ENCODE peak calls at places on chromosomes 7 and 10, in five cellular contexts. U, X, Y, C and G are unnamed samples.

GRCh38 chr7:85156661-85157213 is 30.1 kb downstream of the SEMA3D start:
- DNase-seq in Y (no peak), U (no peak), X (no peak), C (no peak), G (no peak)

GRCh38 chr7:36236073-36236472 is 83.0 kb downstream of the EEPD1 start:
- DNase-seq in C (peak; percentile 10), X (no peak), U (no peak), Y (no peak), G (no peak)

GRCh38 chr7:30038182-30038980 is 10.2 kb downstream of the PLEKHA8 start:
- DNase-seq in X (no peak), U (no peak), C (no peak), Y (no peak), G (no peak)

GRCh38 chr10:114087655-114088054 is 44.0 kb downstream of the ADRB1 start:
- DNase-seq in U (no peak), Y (no peak), X (no peak), C (no peak), G (no peak)

GRCh38 chr10:10869592-10869991 is 148.1 kb upstream of the CELF2 start:
- DNase-seq in X (peak; percentile 31), Y (no peak), C (no peak), U (no peak), G (peak; percentile 18)

GRCh38 chr10:133286366-133286765 is 9.7 kb upstream of the ADAM8 start:
- DNase-seq in C (no peak), U (no peak), Y (no peak), X (no peak), G (no peak)

GRCh38 chr10:103855424-103855823 is at the start of gene SH3PXD2A:
- DNase-seq in U (no peak), C (no peak), Y (peak; percentile 19), X (no peak), G (no peak)

GRCh38 chr10:115996031-115996430 is 277.0 kb downstream of the GFRA1 start:
- DNase-seq in Y (no peak), U (no peak), X (no peak), C (peak; percentile 39), G (no peak)

GRCh38 chr7:13850185-13850752 is 139.2 kb downstream of the ETV1 start:
- DNase-seq in U (peak; percentile 31), Y (no peak), X (peak; percentile 9), C (no peak), G (peak; percentile 19)

GRCh38 chr10:60618861-60619260 is 159.4 kb upstream of the CDK1 start:
- DNase-seq in Y (no peak), U (no peak), X (no peak), C (no peak), G (no peak)

GRCh38 chr7:21330462-21331178 is 97.3 kb upstream of the SP4 start:
- DNase-seq in C (no peak), Y (no peak), X (no peak), U (no peak), G (no peak)

GRCh38 chr7:25314094-25314708 is 85.9 kb upstream of the NPVF start:
- DNase-seq in X (no peak), C (no peak), Y (no peak), U (no peak), G (no peak)

GRCh38 chr7:157849726-157850125 is 512.9 kb downstream of the DNAJB6 start:
- DNase-seq in C (no peak), U (no peak), X (no peak), Y (no peak), G (no peak)

GRCh38 chr7:84675633-84676034 is 481.0 kb upstream of the SEMA3A start:
- DNase-seq in X (no peak), Y (no peak), U (no peak), C (no peak), G (peak; percentile 36)

GRCh38 chr10:24360286-24361127 is 151.6 kb downstream of the KIAA1217 start:
- DNase-seq in Y (peak; percentile 50), U (peak; percentile 64), X (no peak), C (no peak), G (peak; percentile 41)

GRCh38 chr10:72736176-72736795 is 44.3 kb downstream of the MCU start:
- DNase-seq in X (no peak), C (no peak), Y (peak; percentile 17), U (peak; percentile 50), G (no peak)

GRCh38 chr7:107113866-107114265 is 54.9 kb upstream of the HBP1 start:
- DNase-seq in X (no peak), Y (no peak), U (no peak), C (no peak), G (no peak)

GRCh38 chr10:87761892-87762291 is 56.1 kb downstream of the ATAD1 start:
- DNase-seq in X (no peak), C (no peak), Y (peak; percentile 55), U (peak; percentile 58), G (no peak)
- TF ChIP-seq HDAC2 in X (no peak), C (no peak), Y (no peak), U (no peak), G (no peak)

GRCh38 chr10:22429981-22430421 is 84.7 kb downstream of the SPAG6 start:
- DNase-seq in C (no peak), U (no peak), Y (no peak), X (no peak), G (peak; percentile 56)
- TF ChIP-seq HDAC2 in C (no peak), U (no peak), Y (no peak), X (no peak), G (no peak)

DNA sequence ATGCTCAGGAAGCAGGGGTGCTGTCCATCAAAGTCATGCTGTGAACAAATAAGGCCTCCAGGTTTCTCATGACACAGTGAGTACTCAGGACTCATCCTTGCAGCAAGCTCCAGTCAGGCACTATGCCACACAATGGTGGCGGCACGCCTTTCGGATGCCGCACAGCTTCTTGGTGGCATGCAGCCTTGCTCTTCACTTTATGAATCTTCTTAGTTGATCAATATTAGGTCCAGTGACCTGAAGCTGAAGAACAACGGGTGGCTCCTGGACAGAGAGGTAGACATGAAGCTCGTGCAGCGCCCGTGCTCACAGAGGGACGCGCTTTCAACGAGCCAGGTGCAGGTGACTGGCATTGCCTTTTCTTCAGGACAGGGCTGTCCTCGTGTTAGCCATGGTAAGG is 653.0 kb upstream of the MGMT start:
- DNase-seq in X (no peak), U (no peak), Y (no peak), C (no peak), G (no peak)
- TF ChIP-seq HDAC2 in X (no peak), U (no peak), Y (no peak), C (no peak), G (no peak)

DNA sequence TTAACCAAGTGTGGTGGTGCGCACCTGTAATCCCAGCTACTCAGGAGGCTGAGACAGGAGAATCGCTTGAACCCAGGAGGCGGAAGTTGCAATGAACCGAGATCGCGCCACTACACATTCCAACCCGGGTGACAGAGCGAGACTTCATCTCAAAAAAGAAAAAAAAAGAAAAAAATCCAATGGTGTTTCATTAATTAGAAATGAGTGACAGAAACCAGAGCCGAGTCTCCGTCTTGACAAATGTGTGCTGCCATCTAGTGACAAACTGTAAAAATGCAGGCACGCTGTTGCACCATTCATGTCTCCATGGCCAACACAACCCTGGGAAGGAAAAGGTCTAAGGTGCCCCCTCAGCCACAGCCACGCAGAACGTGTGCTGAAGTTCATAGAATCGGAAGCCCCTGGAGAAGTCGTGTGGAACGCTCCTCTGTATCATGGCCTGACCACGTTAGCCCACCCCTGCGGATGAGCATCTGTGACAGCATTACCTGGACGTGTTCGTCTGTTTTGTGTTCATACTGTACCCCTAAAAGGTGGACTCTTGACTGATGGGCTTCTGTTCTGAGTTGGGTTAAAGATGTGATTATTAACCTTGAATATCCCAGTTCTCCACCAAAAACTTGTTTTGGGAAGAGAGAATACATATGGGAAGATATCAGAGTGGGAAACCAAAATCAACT is 94.9 kb downstream of the LYZL2 start:
- DNase-seq in U (peak; percentile 85), X (no peak), Y (peak; percentile 67), C (no peak), G (peak; percentile 68)
- TF ChIP-seq HDAC2 in U (no peak), X (no peak), Y (no peak), C (no peak), G (no peak)

GRCh38 chr10:16987976-16988610 is 141.5 kb downstream of the CUBN start:
- DNase-seq in U (no peak), C (no peak), Y (peak; percentile 12), X (no peak), G (no peak)

GRCh38 chr10:16989826-16990293 is 139.8 kb downstream of the CUBN start:
- DNase-seq in Y (no peak), C (peak; percentile 13), X (no peak), U (no peak), G (no peak)

GRCh38 chr10:16987129-16987670 is 142.4 kb downstream of the CUBN start:
- DNase-seq in U (no peak), X (no peak), Y (no peak), C (no peak), G (no peak)

GRCh38 chr10:16991011-16991410 is 138.6 kb downstream of the CUBN start:
- DNase-seq in U (no peak), C (no peak), Y (no peak), X (no peak), G (no peak)

DNA sequence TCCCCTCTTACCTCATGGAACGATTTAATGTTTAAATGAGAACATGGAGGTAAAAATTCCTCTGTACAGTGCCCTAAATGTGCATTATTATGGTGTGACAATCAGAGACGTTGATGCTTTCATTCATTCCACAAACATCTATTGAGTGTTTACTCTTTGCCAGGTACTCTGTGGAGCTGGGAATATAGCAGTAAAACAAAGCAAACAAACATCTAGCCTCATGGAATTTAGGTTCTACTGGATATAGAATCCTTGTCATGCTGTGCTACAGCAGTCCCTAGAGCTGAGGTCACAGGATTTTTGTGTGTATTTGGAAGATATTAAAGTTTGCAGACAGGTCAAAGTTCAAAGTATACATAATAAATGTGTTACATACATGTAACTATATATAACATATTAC is 140.7 kb downstream of the CUBN start:
- DNase-seq in U (no peak), Y (no peak), X (no peak), C (no peak), G (no peak)
- TF ChIP-seq HDAC2 in U (no peak), Y (no peak), X (no peak), C (no peak), G (no peak)

GRCh38 chr7:38425509-38425908 is 152.1 kb upstream of the TARP start:
- DNase-seq in U (no peak), X (no peak), Y (no peak), C (no peak), G (no peak)

GRCh38 chr7:38429057-38429456 is 155.6 kb upstream of the TARP start:
- DNase-seq in U (no peak), Y (no peak), X (no peak), C (no peak), G (no peak)

GRCh38 chr7:38427279-38427955 is 154.0 kb upstream of the TARP start:
- DNase-seq in C (no peak), U (no peak), Y (no peak), X (no peak), G (no peak)

GRCh38 chr7:38424750-38425463 is 151.5 kb upstream of the TARP start:
- DNase-seq in Y (no peak), X (no peak), C (no peak), U (peak; percentile 4), G (no peak)

DNA sequence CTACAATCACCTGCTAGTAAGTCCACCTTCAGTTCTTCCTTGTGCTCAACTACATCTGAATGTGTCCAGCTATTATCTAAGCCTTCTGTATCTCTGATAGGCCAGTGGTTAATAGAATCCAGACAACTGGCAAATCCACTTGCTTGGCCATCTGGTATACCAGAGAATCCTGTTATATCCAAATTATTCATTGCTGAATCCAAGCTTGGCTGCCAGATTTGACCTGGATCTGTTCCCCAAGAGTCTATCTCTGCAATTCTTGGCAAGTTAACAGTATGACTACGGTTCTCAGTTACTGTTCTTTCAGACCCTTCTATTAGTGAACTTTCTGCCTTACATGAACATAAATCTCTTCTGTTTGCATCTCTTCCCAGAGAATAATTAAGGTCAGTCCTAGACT is 154.6 kb upstream of the TARP start:
- DNase-seq in U (no peak), C (no peak), Y (no peak), X (no peak), G (no peak)
- TF ChIP-seq HDAC2 in U (no peak), C (no peak), Y (no peak), X (no peak), G (no peak)